ENCODE peak calls at places on chromosomes 12 and 14, in ten cellular contexts. R is mesenchymal stem cell, E is psoas muscle, U is stomach, T is lung, M is mesendoderm, Z is mammary epithelial cell, O is small intestine, W is tibial artery, K is transverse colon. J is an unnamed sample.

GRCh38 chr12:107196681-107197080 is 103.3 kb upstream of the CRY1 start:
- DNase-seq in R (no peak), E (no peak), U (no peak), T (no peak), M (no peak), Z (no peak), O (no peak), W (no peak), K (no peak), J (no peak)

GRCh38 chr14:95064256-95064655 is 93.1 kb downstream of the DICER1 start:
- DNase-seq in R (no peak), E (no peak), U (peak; percentile 10), T (no peak), M (no peak), Z (no peak), O (no peak), W (no peak), K (no peak), J (no peak)

GRCh38 chr14:35338731-35339405 is 46.7 kb downstream of the PSMA6 start:
- DNase-seq in R (no peak), E (no peak), U (no peak), T (no peak), M (no peak), Z (no peak), O (no peak), W (no peak), K (no peak), J (no peak)

GRCh38 chr14:22427771-22428228 is 161.2 kb downstream of the DAD1 start:
- DNase-seq in R (peak; percentile 93), E (no peak), U (no peak), T (peak; percentile 61), M (peak; percentile 36), Z (peak; percentile 46), O (peak; percentile 20), W (no peak), K (no peak), J (peak; percentile 42)

GRCh38 chr14:34713681-34714319 is 593 bp downstream of the CFL2 start:
- DNase-seq in R (peak; percentile 85), E (peak; percentile 49), U (peak; percentile 27), T (peak; percentile 31), M (peak; percentile 42), Z (peak; percentile 56), O (peak; percentile 20), W (peak; percentile 68), K (peak; percentile 37), J (peak; percentile 49)

GRCh38 chr12:115451785-115452736 is 768.1 kb upstream of the TBX3 start:
- DNase-seq in R (peak; percentile 33), E (peak; percentile 41), U (peak; percentile 63), T (no peak), M (peak; percentile 92), Z (no peak), O (peak; percentile 73), W (no peak), K (no peak), J (no peak)

GRCh38 chr14:34070917-34071407 is 120.1 kb upstream of the EGLN3 start:
- DNase-seq in R (no peak), E (no peak), U (no peak), T (no peak), M (no peak), Z (no peak), O (no peak), W (no peak), K (no peak), J (no peak)

GRCh38 chr14:32950584-32950983 is 11.9 kb downstream of the NPAS3 start:
- DNase-seq in R (peak; percentile 86), E (no peak), U (no peak), T (no peak), M (peak; percentile 42), Z (no peak), O (no peak), W (no peak), K (no peak), J (no peak)

GRCh38 chr12:120579179-120579578 is 2.0 kb downstream of the POP5 start:
- DNase-seq in R (no peak), E (no peak), U (no peak), T (no peak), M (no peak), Z (no peak), O (no peak), W (no peak), K (no peak), J (no peak)

GRCh38 chr12:8081228-8081920 is 700 bp upstream of the NECAP1 start:
- DNase-seq in R (peak; percentile 17), E (no peak), U (no peak), T (no peak), M (no peak), Z (peak; percentile 17), O (peak; percentile 54), W (no peak), K (peak; percentile 36), J (no peak)

GRCh38 chr12:8912910-8913309 is 1.4 kb upstream of the PHC1 start:
- DNase-seq in R (no peak), E (no peak), U (peak; percentile 32), T (no peak), M (peak; percentile 83), Z (peak; percentile 51), O (peak; percentile 10), W (no peak), K (no peak), J (no peak)

GRCh38 chr12:202081-202731 is 11.8 kb downstream of the SLC6A12 start:
- DNase-seq in R (no peak), E (no peak), U (no peak), T (no peak), M (peak; percentile 51), Z (no peak), O (no peak), W (no peak), K (no peak), J (no peak)

DNA sequence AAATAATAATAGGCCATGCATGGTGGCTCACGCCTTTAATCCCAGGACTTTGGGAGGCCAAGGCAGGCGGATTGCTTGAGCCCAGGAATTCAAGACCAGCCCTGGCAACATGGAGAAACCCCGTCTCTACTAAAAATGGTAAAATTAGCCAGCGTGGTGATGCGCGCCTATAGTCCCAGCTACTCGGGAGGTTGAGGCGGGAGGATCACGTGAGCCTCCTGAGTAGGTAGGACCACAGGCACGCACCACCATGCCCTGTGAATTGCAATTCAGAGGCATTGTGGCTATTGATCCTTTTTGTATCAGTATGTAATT is 2.3 kb downstream of the ARHGDIB start:
- DNase-seq in R (no peak), E (no peak), U (no peak), T (no peak), M (no peak), Z (no peak), O (no peak), W (no peak), K (no peak), J (no peak)
- H3K4me3 ChIP-seq in R (no peak overlapping the region), E (peak overlapping the region; percentile 63), U (peak overlapping the region; percentile 45), T (no peak overlapping the region), M (no peak overlapping the region), Z (no peak overlapping the region), O (no peak overlapping the region), W (peak overlapping the region; percentile 48), K (no peak overlapping the region), J (no peak overlapping the region)

DNA sequence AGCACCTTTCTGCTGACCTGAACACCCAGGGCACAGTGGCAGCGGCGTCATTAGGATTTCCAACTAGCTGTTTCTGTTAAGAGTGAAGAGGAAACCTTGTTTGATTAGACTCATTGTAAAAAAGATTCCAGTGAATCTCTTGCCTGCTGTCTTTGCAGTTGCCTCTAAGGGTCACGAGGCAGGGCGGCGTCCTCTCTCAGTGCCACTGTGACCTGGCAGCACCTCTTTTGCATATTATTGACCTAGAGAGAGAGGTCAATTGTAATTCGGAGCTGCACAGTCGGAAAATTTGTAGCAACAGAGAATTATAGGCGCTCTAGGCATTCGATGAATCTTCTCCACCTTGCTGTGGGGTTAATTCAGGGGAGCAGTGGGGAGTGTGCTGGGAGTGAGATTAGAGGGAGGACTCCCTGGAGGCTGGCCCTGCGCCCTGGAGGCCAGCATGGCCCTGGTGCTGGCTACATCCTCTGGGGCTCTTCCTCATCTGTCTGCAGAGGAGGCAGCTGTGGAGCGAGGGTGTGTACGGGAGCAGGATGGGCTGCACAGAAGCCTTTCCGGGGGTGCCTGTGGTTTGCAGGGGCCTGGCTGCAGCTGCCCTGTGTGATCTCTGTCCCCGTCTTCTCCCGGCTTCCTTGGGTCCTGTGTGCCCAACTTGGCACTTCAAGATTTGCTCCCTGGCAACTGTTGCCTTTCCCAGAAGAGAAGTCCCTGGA is 14.3 kb downstream of the PACS2 start:
- DNase-seq in R (no peak), E (no peak), U (no peak), T (no peak), M (no peak), Z (no peak), O (no peak), W (no peak), K (no peak), J (no peak)
- H3K4me1 ChIP-seq in R (peaks cover 45% of the 10 kb centered on the region), E (peaks cover 87% of the 10 kb centered on the region), U (peaks cover 15% of the 10 kb centered on the region), T (peaks cover 16% of the 10 kb centered on the region), M (peaks cover 7% of the 10 kb centered on the region), Z (peaks cover 9% of the 10 kb centered on the region), O (no peaks in the 10 kb centered on the region), W (peaks cover 47% of the 10 kb centered on the region), K (no peaks in the 10 kb centered on the region), J (peaks cover 6% of the 10 kb centered on the region)

DNA sequence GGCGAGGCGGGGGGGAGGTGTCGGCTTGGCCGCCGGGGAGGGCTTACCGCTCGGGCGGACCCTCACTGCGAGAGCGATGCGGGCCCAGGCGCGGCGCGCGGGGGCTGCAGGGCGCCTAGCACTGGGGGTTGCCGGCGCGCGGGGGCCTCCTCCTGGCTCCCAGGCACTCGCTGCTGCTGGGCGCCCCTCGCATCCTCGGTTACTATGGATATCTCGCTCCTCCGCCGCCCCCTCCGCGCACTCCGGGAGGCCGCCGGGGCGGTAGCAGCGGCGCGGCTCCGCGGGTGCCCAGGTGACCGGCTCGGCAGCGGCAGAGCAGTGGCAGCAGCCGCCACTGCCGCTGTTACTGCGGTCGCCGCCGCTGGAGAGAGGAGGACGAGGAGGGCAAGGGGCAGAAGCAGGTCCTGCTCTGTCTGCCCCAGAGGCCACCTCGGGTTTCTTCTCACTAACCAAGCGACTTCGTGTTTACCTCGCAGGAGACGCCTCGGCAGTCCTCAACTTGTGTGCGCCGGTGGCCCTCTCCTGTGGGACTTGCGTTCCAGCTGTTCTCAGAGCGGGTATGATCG is 250.1 kb downstream of the APAF1 start:
- DNase-seq in R (no peak), E (no peak), U (no peak), T (no peak), M (peak; percentile 73), Z (no peak), O (no peak), W (no peak), K (no peak), J (no peak)
- H3K4me3 ChIP-seq in R (no peak overlapping the region), E (peak overlapping the region; percentile 64), U (peak overlapping the region; percentile 35), T (no peak overlapping the region), M (no peak overlapping the region), Z (no peak overlapping the region), O (no peak overlapping the region), W (peak overlapping the region; percentile 49), K (no peak overlapping the region), J (no peak overlapping the region)

DNA sequence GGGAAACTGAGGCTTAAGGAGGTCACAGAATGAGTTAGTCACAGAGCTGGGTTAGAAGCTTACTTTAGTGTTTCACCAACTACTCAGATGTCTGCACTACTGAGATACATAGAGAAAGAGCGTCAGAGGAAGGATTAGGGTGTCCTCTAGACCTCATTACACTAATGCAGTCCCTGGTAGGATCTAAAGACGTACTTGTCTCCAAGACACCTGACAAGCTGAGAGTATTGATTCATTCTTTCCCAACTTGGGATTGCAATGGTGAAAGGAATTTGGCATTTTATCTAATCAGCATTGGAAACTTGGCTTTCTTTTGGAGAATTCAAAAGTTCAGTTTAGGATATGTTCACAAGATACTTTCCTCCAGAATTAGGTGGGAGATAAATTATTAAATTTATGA is 402.1 kb downstream of the ZFP36L1 start:
- DNase-seq in R (no peak), E (no peak), U (no peak), T (no peak), M (no peak), Z (no peak), O (no peak), W (no peak), K (no peak), J (no peak)
- H3K4me1 ChIP-seq in R (peaks cover 2% of the 10 kb centered on the region), E (peaks cover 14% of the 10 kb centered on the region), U (peaks cover 18% of the 10 kb centered on the region), T (peaks cover 16% of the 10 kb centered on the region), M (peaks cover 8% of the 10 kb centered on the region), Z (peaks cover 6% of the 10 kb centered on the region), O (no peaks in the 10 kb centered on the region), W (peaks cover 62% of the 10 kb centered on the region), K (peaks cover 25% of the 10 kb centered on the region), J (no peaks in the 10 kb centered on the region)